ENCODE peak calls at places on chromosomes 2 and 18, in seven cellular contexts. Z, W, M, S, H, K and V are unnamed samples.

GRCh38 chr2:159119652-159120257 is 151.3 kb downstream of the TANC1 start:
- DNase-seq in S (no peak), H (no peak), M (no peak), Z (no peak), W (no peak), K (no peak), V (no peak)

GRCh38 chr18:26908906-26909305 is 43.4 kb upstream of the AQP4 start:
- DNase-seq in W (no peak), S (no peak), H (no peak), Z (no peak), K (no peak), M (no peak), V (no peak)

GRCh38 chr2:134122610-134123009 is 131.3 kb upstream of the MGAT5 start:
- DNase-seq in W (no peak), M (no peak), H (no peak), K (no peak), Z (no peak), S (no peak), V (no peak)

GRCh38 chr2:9990735-9991134 is 39.2 kb downstream of the GRHL1 start:
- DNase-seq in Z (peak; percentile 78), H (no peak), S (no peak), M (no peak), K (no peak), W (no peak), V (no peak)

GRCh38 chr2:240604939-240605716 is 18.6 kb downstream of the CAPN10 start:
- DNase-seq in W (no peak), Z (peak; percentile 61), H (no peak), M (no peak), K (no peak), S (no peak), V (no peak)

GRCh38 chr18:79620586-79621165 is 58.9 kb upstream of the CTDP1 start:
- DNase-seq in M (no peak), W (no peak), S (no peak), H (no peak), Z (peak; percentile 18), K (no peak), V (no peak)

GRCh38 chr2:18067980-18068379 is 189.5 kb downstream of the KCNS3 start:
- DNase-seq in H (no peak), S (no peak), M (no peak), Z (no peak), K (no peak), W (no peak), V (no peak)

GRCh38 chr2:204544961-204545860 is at the start of gene PARD3B:
- DNase-seq in S (no peak), K (peak; percentile 64), W (peak; percentile 7), H (peak; percentile 66), M (no peak), Z (peak; percentile 84), V (no peak)

GRCh38 chr2:41907716-41908328 is 140.0 kb upstream of the PKDCC start:
- DNase-seq in Z (no peak), H (no peak), S (no peak), K (no peak), W (no peak), M (no peak), V (no peak)

GRCh38 chr2:176004925-176005324 is 2.9 kb upstream of the LNPK start:
- DNase-seq in H (no peak), W (no peak), S (no peak), Z (no peak), M (no peak), K (no peak), V (no peak)

GRCh38 chr2:42510930-42511271 is 17.1 kb upstream of the KCNG3 start:
- DNase-seq in W (no peak), S (no peak), M (no peak), H (no peak), K (no peak), Z (no peak), V (no peak)